ENCODE peak calls at places on chromosomes 11 and 22, in nine cellular contexts. One of them, this sample, is unnamed.
A peak's percentile ranks its signal among the peaks of the same experiment; 100 is the strongest.

GRCh38 chr22:28435271-28435825 is 244.3 kb downstream of the TTC28 start:
- DNase-seq in endothelial cell of umbilical vein: no peak
- DNase-seq in PC-9: peak; percentile 43
- DNase-seq in spleen: no peak
- DNase-seq in IMR-90: no peak
- DNase-seq in brain microvascular endothelial cell: no peak
- DNase-seq in cardiac muscle cell: no peak
- DNase-seq in neuronal stem cell: no peak
- DNase-seq in H9: no peak
- DNase-seq in this sample: no peak

GRCh38 chr11:2453436-2453835 is 8.6 kb downstream of the KCNQ1 start:
- DNase-seq in H9: no peak
- DNase-seq in brain microvascular endothelial cell: no peak
- DNase-seq in IMR-90: no peak
- DNase-seq in endothelial cell of umbilical vein: no peak
- DNase-seq in neuronal stem cell: no peak
- DNase-seq in spleen: peak; percentile 8
- DNase-seq in PC-9: no peak
- DNase-seq in cardiac muscle cell: no peak
- DNase-seq in this sample: no peak

GRCh38 chr11:71112990-71113389 is 139.4 kb downstream of the SHANK2 start:
- DNase-seq in H9: no peak
- DNase-seq in IMR-90: no peak
- DNase-seq in brain microvascular endothelial cell: no peak
- DNase-seq in neuronal stem cell: no peak
- DNase-seq in spleen: peak; percentile 57
- DNase-seq in PC-9: no peak
- DNase-seq in cardiac muscle cell: no peak
- DNase-seq in endothelial cell of umbilical vein: no peak
- DNase-seq in this sample: no peak

GRCh38 chr11:120413480-120413879 is 77.3 kb downstream of the ARHGEF12 start:
- DNase-seq in neuronal stem cell: no peak
- DNase-seq in endothelial cell of umbilical vein: no peak
- DNase-seq in PC-9: no peak
- DNase-seq in IMR-90: peak; percentile 85
- DNase-seq in cardiac muscle cell: no peak
- DNase-seq in brain microvascular endothelial cell: peak; percentile 44
- DNase-seq in spleen: no peak
- DNase-seq in H9: no peak
- DNase-seq in this sample: no peak

GRCh38 chr11:72773291-72773690 is 20.6 kb downstream of the STARD10 start:
- DNase-seq in PC-9: no peak
- DNase-seq in neuronal stem cell: no peak
- DNase-seq in IMR-90: peak; percentile 93
- DNase-seq in spleen: no peak
- DNase-seq in endothelial cell of umbilical vein: peak; percentile 12
- DNase-seq in H9: no peak
- DNase-seq in cardiac muscle cell: no peak
- DNase-seq in brain microvascular endothelial cell: peak; percentile 91
- DNase-seq in this sample: no peak

GRCh38 chr11:120875986-120876385 is 147.9 kb upstream of the TBCEL start:
- DNase-seq in cardiac muscle cell: no peak
- DNase-seq in spleen: no peak
- DNase-seq in IMR-90: no peak
- DNase-seq in brain microvascular endothelial cell: no peak
- DNase-seq in neuronal stem cell: no peak
- DNase-seq in PC-9: no peak
- DNase-seq in H9: no peak
- DNase-seq in endothelial cell of umbilical vein: no peak
- DNase-seq in this sample: no peak

GRCh38 chr11:61725632-61726280 is 26.7 kb upstream of the MYRF start:
- DNase-seq in neuronal stem cell: no peak
- DNase-seq in PC-9: no peak
- DNase-seq in spleen: no peak
- DNase-seq in endothelial cell of umbilical vein: peak; percentile 16
- DNase-seq in IMR-90: peak; percentile 69
- DNase-seq in brain microvascular endothelial cell: peak; percentile 24
- DNase-seq in H9: no peak
- DNase-seq in cardiac muscle cell: no peak
- DNase-seq in this sample: no peak

GRCh38 chr22:20413217-20414058 is 19.5 kb downstream of the ZNF74 start:
- DNase-seq in neuronal stem cell: no peak
- DNase-seq in H9: no peak
- DNase-seq in PC-9: no peak
- DNase-seq in brain microvascular endothelial cell: no peak
- DNase-seq in IMR-90: no peak
- DNase-seq in spleen: peak; percentile 23
- DNase-seq in cardiac muscle cell: no peak
- DNase-seq in endothelial cell of umbilical vein: no peak
- DNase-seq in this sample: no peak

GRCh38 chr11:64448599-64449380 is 89.8 kb downstream of the RPS6KA4 start:
- DNase-seq in cardiac muscle cell: peak; percentile 92
- DNase-seq in brain microvascular endothelial cell: peak; percentile 56
- DNase-seq in neuronal stem cell: peak; percentile 75
- DNase-seq in spleen: peak; percentile 95
- DNase-seq in PC-9: peak; percentile 60
- DNase-seq in IMR-90: peak; percentile 43
- DNase-seq in H9: peak; percentile 92
- DNase-seq in endothelial cell of umbilical vein: peak; percentile 55
- DNase-seq in this sample: peak; percentile 50

GRCh38 chr11:102599642-102600261 is 25.4 kb downstream of the MMP20 start:
- DNase-seq in spleen: no peak
- DNase-seq in endothelial cell of umbilical vein: peak; percentile 94
- DNase-seq in neuronal stem cell: no peak
- DNase-seq in PC-9: peak; percentile 100
- DNase-seq in brain microvascular endothelial cell: peak; percentile 89
- DNase-seq in cardiac muscle cell: no peak
- DNase-seq in IMR-90: peak; percentile 95
- DNase-seq in H9: no peak
- DNase-seq in this sample: no peak

GRCh38 chr11:106495046-106495445 is 417.6 kb downstream of the AASDHPPT start:
- DNase-seq in H9: no peak
- DNase-seq in PC-9: peak; percentile 62
- DNase-seq in endothelial cell of umbilical vein: no peak
- DNase-seq in cardiac muscle cell: no peak
- DNase-seq in spleen: no peak
- DNase-seq in IMR-90: peak; percentile 14
- DNase-seq in brain microvascular endothelial cell: no peak
- DNase-seq in neuronal stem cell: no peak
- DNase-seq in this sample: no peak

GRCh38 chr22:49999063-49999900 is 13.3 kb downstream of the IL17REL start:
- DNase-seq in brain microvascular endothelial cell: no peak
- DNase-seq in endothelial cell of umbilical vein: no peak
- DNase-seq in H9: peak; percentile 87
- DNase-seq in PC-9: no peak
- DNase-seq in neuronal stem cell: peak; percentile 45
- DNase-seq in cardiac muscle cell: peak; percentile 75
- DNase-seq in spleen: peak; percentile 76
- DNase-seq in IMR-90: no peak
- DNase-seq in this sample: no peak

GRCh38 chr11:108221401-108221800 is 1.0 kb downstream of the NPAT start:
- DNase-seq in brain microvascular endothelial cell: peak; percentile 7
- DNase-seq in cardiac muscle cell: no peak
- DNase-seq in neuronal stem cell: no peak
- DNase-seq in H9: no peak
- DNase-seq in endothelial cell of umbilical vein: peak; percentile 79
- DNase-seq in spleen: no peak
- DNase-seq in PC-9: no peak
- DNase-seq in IMR-90: peak; percentile 45
- DNase-seq in this sample: peak; percentile 24

GRCh38 chr11:99973993-99974392 is 713.1 kb upstream of the ARHGAP42 start:
- DNase-seq in neuronal stem cell: no peak
- DNase-seq in cardiac muscle cell: no peak
- DNase-seq in endothelial cell of umbilical vein: no peak
- DNase-seq in PC-9: no peak
- DNase-seq in spleen: no peak
- DNase-seq in H9: no peak
- DNase-seq in IMR-90: no peak
- DNase-seq in brain microvascular endothelial cell: no peak
- DNase-seq in this sample: no peak

GRCh38 chr11:93403930-93404329 is 73.4 kb downstream of the DEUP1 start:
- DNase-seq in brain microvascular endothelial cell: no peak
- DNase-seq in PC-9: no peak
- DNase-seq in endothelial cell of umbilical vein: no peak
- DNase-seq in spleen: no peak
- DNase-seq in IMR-90: no peak
- DNase-seq in cardiac muscle cell: no peak
- DNase-seq in neuronal stem cell: no peak
- DNase-seq in H9: no peak
- DNase-seq in this sample: no peak

GRCh38 chr11:34839969-34840368 is 76.2 kb downstream of the APIP start:
- DNase-seq in neuronal stem cell: no peak
- DNase-seq in H9: no peak
- DNase-seq in cardiac muscle cell: no peak
- DNase-seq in PC-9: no peak
- DNase-seq in spleen: no peak
- DNase-seq in brain microvascular endothelial cell: no peak
- DNase-seq in endothelial cell of umbilical vein: no peak
- DNase-seq in IMR-90: no peak
- DNase-seq in this sample: no peak

GRCh38 chr11:63850946-63851345 is 12.0 kb downstream of the MARK2 start:
- DNase-seq in IMR-90: no peak
- DNase-seq in brain microvascular endothelial cell: no peak
- DNase-seq in spleen: peak; percentile 15
- DNase-seq in cardiac muscle cell: no peak
- DNase-seq in neuronal stem cell: no peak
- DNase-seq in endothelial cell of umbilical vein: no peak
- DNase-seq in H9: no peak
- DNase-seq in PC-9: no peak
- DNase-seq in this sample: no peak

DNA sequence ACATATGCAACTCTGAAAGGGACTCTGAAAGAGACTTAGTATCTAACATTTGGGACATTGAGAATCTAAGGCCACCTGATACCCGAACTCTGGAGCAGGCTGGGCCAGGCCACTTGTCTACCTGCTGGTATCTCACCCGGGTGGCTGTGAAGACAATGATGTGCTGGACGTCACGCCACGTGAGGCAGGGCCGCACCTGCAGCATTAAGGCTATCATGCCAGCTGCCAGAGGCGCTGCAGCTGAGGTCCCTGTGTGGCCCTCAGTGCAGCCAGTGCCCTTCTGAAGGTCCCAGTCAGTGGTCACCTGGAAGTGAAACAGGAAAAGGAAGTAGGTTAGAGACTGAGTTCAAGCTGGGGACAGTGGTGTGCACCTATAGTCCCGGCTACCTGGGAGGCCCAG is 12.4 kb downstream of the PCSK7 start:
- DNase-seq in H9: no peak
- DNase-seq in IMR-90: no peak
- DNase-seq in PC-9: no peak
- DNase-seq in spleen: no peak
- DNase-seq in brain microvascular endothelial cell: no peak
- DNase-seq in neuronal stem cell: no peak
- DNase-seq in endothelial cell of umbilical vein: no peak
- DNase-seq in cardiac muscle cell: no peak
- DNase-seq in this sample: no peak
- H3K27ac ChIP-seq in H9: no peak overlapping the region
- H3K27ac ChIP-seq in IMR-90: peak overlapping the region; percentile 100
- H3K27ac ChIP-seq in PC-9: no peak overlapping the region
- H3K27ac ChIP-seq in spleen: no peak overlapping the region
- H3K27ac ChIP-seq in brain microvascular endothelial cell: no peak overlapping the region
- H3K27ac ChIP-seq in neuronal stem cell: no peak overlapping the region
- H3K27ac ChIP-seq in endothelial cell of umbilical vein: no peak overlapping the region
- H3K27ac ChIP-seq in cardiac muscle cell: no peak overlapping the region
- H3K27ac ChIP-seq in this sample: peak overlapping the region; percentile 12

DNA sequence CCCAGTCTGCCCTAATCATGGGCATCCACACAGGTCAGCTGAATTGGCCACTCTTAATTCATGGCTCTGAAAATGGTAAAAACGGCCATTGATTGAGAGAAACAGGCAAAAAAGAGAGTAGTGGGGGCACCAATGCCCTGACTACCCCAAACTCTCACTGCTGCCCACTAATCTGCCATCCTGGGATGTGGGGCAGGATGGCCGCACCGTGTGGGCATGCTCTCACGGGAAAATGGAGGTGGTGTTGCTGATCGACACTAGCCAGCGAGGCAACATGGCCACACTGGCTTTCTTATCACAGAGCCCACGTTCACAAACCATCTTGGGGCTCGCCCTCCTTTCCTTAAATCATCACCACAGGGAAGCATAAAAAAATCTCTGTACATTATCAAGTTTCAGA is 11.2 kb upstream of the TUB start:
- DNase-seq in H9: no peak
- DNase-seq in spleen: no peak
- DNase-seq in IMR-90: no peak
- DNase-seq in PC-9: no peak
- DNase-seq in brain microvascular endothelial cell: no peak
- DNase-seq in neuronal stem cell: no peak
- DNase-seq in endothelial cell of umbilical vein: no peak
- DNase-seq in cardiac muscle cell: no peak
- DNase-seq in this sample: no peak
- H3K27ac ChIP-seq in H9: no peak overlapping the region
- H3K27ac ChIP-seq in spleen: no peak overlapping the region
- H3K27ac ChIP-seq in IMR-90: no peak overlapping the region
- H3K27ac ChIP-seq in PC-9: no peak overlapping the region
- H3K27ac ChIP-seq in brain microvascular endothelial cell: no peak overlapping the region
- H3K27ac ChIP-seq in neuronal stem cell: no peak overlapping the region
- H3K27ac ChIP-seq in endothelial cell of umbilical vein: no peak overlapping the region
- H3K27ac ChIP-seq in cardiac muscle cell: no peak overlapping the region
- H3K27ac ChIP-seq in this sample: no peak overlapping the region

GRCh38 chr11:101127348-101127698 is 2.3 kb downstream of the PGR start:
- DNase-seq in endothelial cell of umbilical vein: no peak
- DNase-seq in brain microvascular endothelial cell: no peak
- DNase-seq in H9: peak; percentile 50
- DNase-seq in IMR-90: no peak
- DNase-seq in PC-9: no peak
- DNase-seq in neuronal stem cell: no peak
- DNase-seq in spleen: no peak
- DNase-seq in cardiac muscle cell: peak; percentile 22
- DNase-seq in this sample: no peak
- H3K27ac ChIP-seq in endothelial cell of umbilical vein: no peak overlapping the region
- H3K27ac ChIP-seq in brain microvascular endothelial cell: no peak overlapping the region
- H3K27ac ChIP-seq in H9: no peak overlapping the region
- H3K27ac ChIP-seq in IMR-90: no peak overlapping the region
- H3K27ac ChIP-seq in PC-9: no peak overlapping the region
- H3K27ac ChIP-seq in neuronal stem cell: no peak overlapping the region
- H3K27ac ChIP-seq in spleen: no peak overlapping the region
- H3K27ac ChIP-seq in cardiac muscle cell: no peak overlapping the region
- H3K27ac ChIP-seq in this sample: no peak overlapping the region

DNA sequence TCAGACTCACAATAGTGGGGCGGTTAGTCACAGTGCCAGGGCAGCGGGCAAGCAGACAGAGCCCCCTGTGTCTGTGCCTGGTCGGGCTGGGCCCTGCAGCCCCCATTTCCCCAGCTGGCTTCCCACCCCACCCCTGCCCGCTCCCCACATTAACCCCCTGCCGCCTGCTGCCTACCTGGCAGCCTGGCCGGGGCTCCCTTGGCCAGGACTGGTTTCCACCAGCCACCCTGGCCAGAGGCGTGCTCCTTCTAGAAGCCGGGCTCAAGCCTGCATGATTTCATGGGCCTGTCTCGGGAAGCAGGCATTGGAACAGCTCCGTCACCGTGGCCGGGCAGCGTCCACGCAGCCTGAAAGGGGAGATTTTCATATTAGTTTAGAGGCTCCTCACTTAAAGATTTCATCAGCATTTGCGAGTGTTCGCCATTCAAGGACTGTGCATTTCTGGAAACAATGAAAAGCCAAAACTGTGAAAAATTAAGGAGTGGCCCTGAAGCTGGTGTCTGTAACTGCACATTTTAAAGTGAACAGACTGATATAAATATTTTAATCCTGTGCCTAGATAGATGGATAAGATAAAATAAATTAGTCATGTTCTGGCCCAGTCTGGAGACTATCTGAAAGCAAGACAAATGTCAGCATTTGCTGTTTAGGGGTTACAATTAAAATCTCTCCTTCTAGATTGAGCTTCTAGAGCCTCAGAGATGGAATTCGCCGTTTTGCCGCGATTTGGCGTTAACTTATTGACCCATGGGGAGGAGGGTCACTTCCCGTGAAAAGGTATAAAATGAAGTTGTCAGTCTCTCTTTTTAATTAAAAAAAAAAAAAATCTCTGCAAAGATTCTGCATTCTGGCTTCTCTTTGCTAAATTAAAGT is 79.4 kb upstream of the WNT7B start:
- DNase-seq in spleen: peak; percentile 78
- DNase-seq in IMR-90: no peak
- DNase-seq in cardiac muscle cell: no peak
- DNase-seq in neuronal stem cell: no peak
- DNase-seq in PC-9: no peak
- DNase-seq in H9: no peak
- DNase-seq in brain microvascular endothelial cell: no peak
- DNase-seq in endothelial cell of umbilical vein: no peak
- DNase-seq in this sample: no peak
- H3K27ac ChIP-seq in spleen: peak overlapping the region; percentile 97
- H3K27ac ChIP-seq in IMR-90: no peak overlapping the region
- H3K27ac ChIP-seq in cardiac muscle cell: no peak overlapping the region
- H3K27ac ChIP-seq in neuronal stem cell: no peak overlapping the region
- H3K27ac ChIP-seq in PC-9: no peak overlapping the region
- H3K27ac ChIP-seq in H9: no peak overlapping the region
- H3K27ac ChIP-seq in brain microvascular endothelial cell: peak overlapping the region; percentile 29
- H3K27ac ChIP-seq in endothelial cell of umbilical vein: peak overlapping the region; percentile 46
- H3K27ac ChIP-seq in this sample: no peak overlapping the region